ENCODE peak calls at places on chromosomes 12 and 14, in ten cellular contexts. F, W, B, U, A, N, X, K, J and O are unnamed samples.

GRCh38 chr14:74671789-74672188 is 41.1 kb downstream of the AREL1 start:
- DNase-seq in F (no peak), W (no peak), B (no peak), U (no peak), A (no peak), N (no peak), X (no peak), K (peak; percentile 43), J (peak; percentile 94), O (peak; percentile 87)

GRCh38 chr12:105106621-105107020 is 910 bp upstream of the WASHC4 start:
- DNase-seq in F (no peak), W (no peak), B (peak; percentile 53), U (peak; percentile 52), A (no peak), N (no peak), X (no peak), K (no peak), J (peak; percentile 54), O (no peak)

GRCh38 chr14:79749051-79749450 is 462.3 kb downstream of the DIO2 start:
- DNase-seq in F (no peak), W (no peak), B (no peak), U (no peak), A (no peak), N (no peak), X (no peak), K (no peak), J (no peak), O (no peak)

GRCh38 chr12:65647074-65647473 is 177.2 kb upstream of the HMGA2 start:
- DNase-seq in F (no peak), W (no peak), B (no peak), U (no peak), A (no peak), N (no peak), X (no peak), K (no peak), J (no peak), O (no peak)

GRCh38 chr12:2634481-2634880 is 160.3 kb upstream of the FKBP4 start:
- DNase-seq in F (no peak), W (no peak), B (no peak), U (no peak), A (no peak), N (no peak), X (no peak), K (no peak), J (no peak), O (no peak)

GRCh38 chr12:32334384-32334783 is 65.0 kb upstream of the FGD4 start:
- DNase-seq in F (no peak), W (peak; percentile 54), B (no peak), U (no peak), A (no peak), N (no peak), X (no peak), K (no peak), J (no peak), O (no peak)

GRCh38 chr12:8692573-8692972 is 5.2 kb upstream of the RIMKLB start:
- DNase-seq in F (no peak), W (no peak), B (peak; percentile 45), U (no peak), A (no peak), N (peak; percentile 55), X (no peak), K (peak; percentile 50), J (no peak), O (peak; percentile 66)

GRCh38 chr12:24111591-24111990 is 162.1 kb upstream of the SOX5 start:
- DNase-seq in F (no peak), W (no peak), B (no peak), U (no peak), A (no peak), N (no peak), X (no peak), K (no peak), J (no peak), O (peak; percentile 57)

GRCh38 chr12:32893458-32893857 is 3.1 kb downstream of the PKP2 start:
- DNase-seq in F (no peak), W (no peak), B (no peak), U (peak; percentile 78), A (no peak), N (no peak), X (no peak), K (peak; percentile 42), J (no peak), O (no peak)

GRCh38 chr14:21020977-21021545 is 3.8 kb downstream of the NDRG2 start:
- DNase-seq in F (no peak), W (no peak), B (no peak), U (peak; percentile 51), A (no peak), N (no peak), X (no peak), K (no peak), J (no peak), O (no peak)

GRCh38 chr12:6751767-6752166 is 1.2 kb downstream of the MLF2 start:
- DNase-seq in F (no peak), W (no peak), B (no peak), U (no peak), A (no peak), N (no peak), X (no peak), K (no peak), J (no peak), O (no peak)

GRCh38 chr12:112418596-112419268 is at the start of gene PTPN11:
- DNase-seq in F (no peak), W (peak; percentile 67), B (peak; percentile 96), U (peak; percentile 56), A (peak; percentile 45), N (peak; percentile 83), X (peak; percentile 64), K (peak; percentile 88), J (peak; percentile 82), O (peak; percentile 80)

GRCh38 chr14:61505815-61506809 is 184.7 kb downstream of the PRKCH start:
- DNase-seq in F (no peak), W (no peak), B (no peak), U (no peak), A (no peak), N (no peak), X (no peak), K (peak; percentile 92), J (no peak), O (peak; percentile 68)

GRCh38 chr14:67943947-67944346 is 124.4 kb downstream of the RAD51B start:
- DNase-seq in F (peak; percentile 49), W (peak; percentile 52), B (peak; percentile 92), U (peak; percentile 67), A (peak; percentile 71), N (peak; percentile 83), X (peak; percentile 44), K (peak; percentile 88), J (peak; percentile 93), O (peak; percentile 92)
- H3K4me2 ChIP-seq in F (no peak overlapping the region), W (no peak overlapping the region), B (no peak overlapping the region), U (peak overlapping the region; percentile 34), A (no peak overlapping the region), N (no peak overlapping the region), X (peak overlapping the region; percentile 54), K (no peak overlapping the region), J (no peak overlapping the region), O (no peak overlapping the region)

DNA sequence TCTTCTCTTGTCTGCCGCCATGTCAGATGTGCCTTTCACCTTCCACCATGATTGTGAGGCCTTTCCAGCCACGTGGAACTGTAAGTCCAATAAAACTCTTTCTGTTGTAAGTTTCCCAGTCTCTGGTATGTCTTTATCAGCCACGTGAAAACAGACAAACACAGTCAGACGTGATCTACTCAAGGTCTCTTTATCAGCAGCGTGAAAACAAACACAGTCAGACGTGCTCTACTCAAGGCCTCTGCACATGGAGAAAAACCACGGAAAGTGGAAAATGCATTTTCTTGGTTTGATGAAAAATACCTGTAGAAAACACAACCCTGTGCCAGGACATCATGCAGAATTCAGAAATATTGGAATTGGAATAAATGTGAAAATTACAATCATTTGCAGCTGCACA is 1115.7 kb downstream of the TMEM121 start:
- DNase-seq in F (no peak), W (no peak), B (no peak), U (no peak), A (no peak), N (no peak), X (no peak), K (no peak), J (no peak), O (no peak)
- H3K9me3 ChIP-seq in F (no peaks in the 10 kb centered on the region), W (no peaks in the 10 kb centered on the region), B (no peaks in the 10 kb centered on the region), U (no peaks in the 10 kb centered on the region), A (no peaks in the 10 kb centered on the region), N (no peaks in the 10 kb centered on the region), X (no peaks in the 10 kb centered on the region), K (no peaks in the 10 kb centered on the region), J (no peaks in the 10 kb centered on the region), O (no peaks in the 10 kb centered on the region)

GRCh38 chr14:50859296-50859624 is 12.6 kb upstream of the ABHD12B start:
- DNase-seq in F (no peak), W (no peak), B (no peak), U (no peak), A (no peak), N (no peak), X (no peak), K (no peak), J (peak; percentile 30), O (no peak)

GRCh38 chr14:50855558-50855957 is 16.3 kb upstream of the ABHD12B start:
- DNase-seq in F (no peak), W (no peak), B (no peak), U (no peak), A (no peak), N (no peak), X (no peak), K (peak; percentile 43), J (no peak), O (peak; percentile 33)

GRCh38 chr14:50856660-50857059 is 15.2 kb upstream of the ABHD12B start:
- DNase-seq in F (no peak), W (no peak), B (no peak), U (no peak), A (no peak), N (no peak), X (no peak), K (no peak), J (no peak), O (no peak)

GRCh38 chr14:50854521-50854920 is 17.3 kb upstream of the ABHD12B start:
- DNase-seq in F (no peak), W (no peak), B (no peak), U (no peak), A (no peak), N (no peak), X (no peak), K (no peak), J (no peak), O (no peak)

GRCh38 chr14:50853891-50854290 is 18.0 kb upstream of the ABHD12B start:
- DNase-seq in F (no peak), W (no peak), B (no peak), U (no peak), A (no peak), N (no peak), X (no peak), K (no peak), J (no peak), O (no peak)
- H3K4me2 ChIP-seq in F (no peak overlapping the region), W (no peak overlapping the region), B (no peak overlapping the region), U (no peak overlapping the region), A (no peak overlapping the region), N (no peak overlapping the region), X (no peak overlapping the region), K (no peak overlapping the region), J (no peak overlapping the region), O (no peak overlapping the region)

GRCh38 chr14:43258396-43258795 is 1248.7 kb downstream of the FSCB start:
- DNase-seq in F (no peak), W (no peak), B (no peak), U (no peak), A (no peak), N (no peak), X (no peak), K (no peak), J (no peak), O (no peak)
- H3K9me3 ChIP-seq in F (no peaks in the 10 kb centered on the region), W (no peaks in the 10 kb centered on the region), B (peaks cover 3% of the 10 kb centered on the region), U (no peaks in the 10 kb centered on the region), A (no peaks in the 10 kb centered on the region), N (no peaks in the 10 kb centered on the region), X (no peaks in the 10 kb centered on the region), K (peaks cover 4% of the 10 kb centered on the region), J (no peaks in the 10 kb centered on the region), O (no peaks in the 10 kb centered on the region)